ENCODE peak calls at places on chromosomes 1 and 21, in five cellular contexts. N is NCI-H748 treated with DMSO at 0.1 percent for 48 hours, B is left ventricle myocardium superior, V is hippocampal formation, G is AG04450. I is an unnamed sample.

GRCh38 chr21:38814126-38815059 is 8.7 kb downstream of the ETS2 start:
- DNase-seq in N (no peak), B (no peak), V (no peak), G (no peak), I (no peak)

GRCh38 chr1:212529211-212529731 is 79.3 kb upstream of the ATF3 start:
- DNase-seq in N (no peak), B (no peak), V (no peak), G (no peak), I (peak; percentile 61)

GRCh38 chr1:220785166-220786056 is 1.3 kb upstream of the MTARC1 start:
- DNase-seq in N (no peak), B (no peak), V (no peak), G (no peak), I (no peak)

GRCh38 chr1:167599839-167600581 is 30.0 kb upstream of the RCSD1 start:
- DNase-seq in N (no peak), B (peak; percentile 34), V (peak; percentile 33), G (no peak), I (peak; percentile 22)

GRCh38 chr1:37478451-37478871 is 4.1 kb downstream of the ZC3H12A start:
- DNase-seq in N (no peak), B (no peak), V (no peak), G (no peak), I (peak; percentile 77)

GRCh38 chr1:52237430-52237829 is 95.5 kb downstream of the ZFYVE9 start:
- DNase-seq in N (no peak), B (no peak), V (no peak), G (peak; percentile 11), I (peak; percentile 86)

GRCh38 chr21:44353200-44353970 is at the start of gene TRPM2:
- DNase-seq in N (no peak), B (peak; percentile 79), V (no peak), G (no peak), I (no peak)

GRCh38 chr1:207801819-207802218 is 50.0 kb downstream of the CD46 start:
- DNase-seq in N (no peak), B (no peak), V (no peak), G (no peak), I (no peak)

GRCh38 chr1:117665523-117666274 is 59.9 kb downstream of the TENT5C start:
- DNase-seq in N (no peak), B (no peak), V (no peak), G (no peak), I (no peak)

GRCh38 chr1:161736332-161736969 is 13.1 kb upstream of the DUSP12 start:
- DNase-seq in N (no peak), B (no peak), V (no peak), G (no peak), I (peak; percentile 69)

GRCh38 chr1:69648486-69648885 is 80.8 kb downstream of the LRRC7 start:
- DNase-seq in N (no peak), B (no peak), V (no peak), G (no peak), I (peak; percentile 24)

GRCh38 chr1:220818421-220819173 is 31.9 kb downstream of the MTARC1 start:
- DNase-seq in N (no peak), B (no peak), V (no peak), G (peak; percentile 96), I (peak; percentile 98)

GRCh38 chr1:42186172-42186571 is 21.6 kb upstream of the GUCA2A start:
- DNase-seq in N (no peak), B (no peak), V (peak; percentile 17), G (no peak), I (peak; percentile 57)

GRCh38 chr1:89804646-89805237 is 16.1 kb upstream of the LRRC8D start:
- DNase-seq in N (peak; percentile 55), B (peak; percentile 71), V (peak; percentile 86), G (peak; percentile 78), I (peak; percentile 87)

GRCh38 chr1:27391511-27392095 is 819 bp upstream of the GPR3 start:
- DNase-seq in N (no peak), B (peak; percentile 65), V (peak; percentile 26), G (no peak), I (peak; percentile 57)